ENCODE peak calls at places on chromosomes 13 and 19, in six cellular contexts. One of them, this sample, is unnamed. For H3F3A and H4K20me1, the result is how much of the 10 kb centered on the place peaks cover.

GRCh38 chr19:39413903-39414608 is 1.6 kb downstream of the PLEKHG2 start:
- DNase-seq in MM.1S: no peak
- DNase-seq in PC-9: peak
- DNase-seq in neural progenitor cell: peak
- DNase-seq in SK-N-SH: peak
- DNase-seq in GM23338: peak
- DNase-seq in this sample: no peak

GRCh38 chr13:44713793-44714469 is 137.8 kb upstream of the TSC22D1 start:
- DNase-seq in SK-N-SH: no peak
- DNase-seq in GM23338: no peak
- DNase-seq in neural progenitor cell: no peak
- DNase-seq in MM.1S: no peak
- DNase-seq in PC-9: peak
- DNase-seq in this sample: peak

GRCh38 chr19:12946092-12946845 is 607 bp downstream of the RAD23A start:
- DNase-seq in neural progenitor cell: peak
- DNase-seq in MM.1S: peak
- DNase-seq in PC-9: peak
- DNase-seq in GM23338: peak
- DNase-seq in SK-N-SH: peak
- DNase-seq in this sample: peak

GRCh38 chr13:44879452-44880058 is 109.7 kb downstream of the NUFIP1 start:
- DNase-seq in neural progenitor cell: no peak
- DNase-seq in GM23338: peak
- DNase-seq in SK-N-SH: peak
- DNase-seq in MM.1S: no peak
- DNase-seq in PC-9: peak
- DNase-seq in this sample: peak

GRCh38 chr19:55690109-55690768 is 15.2 kb downstream of the EPN1 start:
- DNase-seq in SK-N-SH: no peak
- DNase-seq in neural progenitor cell: no peak
- DNase-seq in PC-9: no peak
- DNase-seq in MM.1S: no peak
- DNase-seq in GM23338: no peak
- DNase-seq in this sample: no peak

GRCh38 chr13:25963681-25964080 is 88.1 kb downstream of the SHISA2 start:
- DNase-seq in MM.1S: no peak
- DNase-seq in SK-N-SH: peak
- DNase-seq in GM23338: no peak
- DNase-seq in PC-9: no peak
- DNase-seq in neural progenitor cell: no peak
- DNase-seq in this sample: peak

GRCh38 chr13:98239156-98240076 is 62.3 kb upstream of the RNF113B start:
- DNase-seq in neural progenitor cell: no peak
- DNase-seq in GM23338: peak
- DNase-seq in MM.1S: no peak
- DNase-seq in SK-N-SH: no peak
- DNase-seq in PC-9: no peak
- DNase-seq in this sample: no peak

GRCh38 chr13:101916758-101917474 is 464.4 kb downstream of the ITGBL1 start:
- DNase-seq in neural progenitor cell: peak
- DNase-seq in PC-9: no peak
- DNase-seq in SK-N-SH: peak
- DNase-seq in GM23338: peak
- DNase-seq in MM.1S: no peak
- DNase-seq in this sample: no peak

GRCh38 chr19:5058456-5059190 is 89.7 kb downstream of the KDM4B start:
- DNase-seq in SK-N-SH: no peak
- DNase-seq in PC-9: no peak
- DNase-seq in MM.1S: no peak
- DNase-seq in GM23338: no peak
- DNase-seq in neural progenitor cell: no peak
- DNase-seq in this sample: peak

GRCh38 chr19:49142866-49143335 is 12.3 kb downstream of the HRC start:
- DNase-seq in neural progenitor cell: peak
- DNase-seq in GM23338: peak
- DNase-seq in SK-N-SH: peak
- DNase-seq in PC-9: peak
- DNase-seq in MM.1S: peak
- DNase-seq in this sample: peak

GRCh38 chr13:111954681-111955411 is 112.1 kb upstream of the SOX1 start:
- DNase-seq in MM.1S: no peak
- DNase-seq in SK-N-SH: no peak
- DNase-seq in neural progenitor cell: no peak
- DNase-seq in PC-9: no peak
- DNase-seq in GM23338: no peak
- DNase-seq in this sample: peak

GRCh38 chr19:873084-874019 is 13.9 kb downstream of the CFD start:
- DNase-seq in PC-9: peak
- DNase-seq in GM23338: peak
- DNase-seq in SK-N-SH: peak
- DNase-seq in neural progenitor cell: peak
- DNase-seq in MM.1S: peak
- DNase-seq in this sample: no peak

GRCh38 chr13:39602277-39602613 is 748 bp downstream of the LHFPL6 start:
- DNase-seq in neural progenitor cell: no peak
- DNase-seq in GM23338: no peak
- DNase-seq in SK-N-SH: no peak
- DNase-seq in PC-9: no peak
- DNase-seq in MM.1S: peak
- DNase-seq in this sample: no peak

GRCh38 chr13:95296326-95296939 is 4.8 kb downstream of the ABCC4 start:
- DNase-seq in SK-N-SH: peak
- DNase-seq in GM23338: peak
- DNase-seq in PC-9: peak
- DNase-seq in neural progenitor cell: peak
- DNase-seq in MM.1S: peak
- DNase-seq in this sample: peak

GRCh38 chr19:47609885-47610545 is 1.1 kb downstream of the BICRA start:
- DNase-seq in GM23338: peak
- DNase-seq in SK-N-SH: peak
- DNase-seq in PC-9: peak
- DNase-seq in neural progenitor cell: peak
- DNase-seq in MM.1S: peak
- DNase-seq in this sample: peak

GRCh38 chr19:14349426-14349825 is 31.8 kb upstream of the ADGRE5 start:
- DNase-seq in neural progenitor cell: no peak
- DNase-seq in MM.1S: no peak
- DNase-seq in PC-9: no peak
- DNase-seq in GM23338: no peak
- DNase-seq in SK-N-SH: no peak
- DNase-seq in this sample: no peak

GRCh38 chr19:16075430-16076153 is 703 bp upstream of the TPM4 start:
- DNase-seq in MM.1S: no peak
- DNase-seq in neural progenitor cell: peak
- DNase-seq in GM23338: no peak
- DNase-seq in SK-N-SH: no peak
- DNase-seq in PC-9: no peak
- DNase-seq in this sample: no peak

GRCh38 chr19:57103573-57104277 is 16.1 kb upstream of the USP29 start:
- DNase-seq in neural progenitor cell: peak
- DNase-seq in GM23338: peak
- DNase-seq in SK-N-SH: peak
- DNase-seq in MM.1S: peak
- DNase-seq in PC-9: peak
- DNase-seq in this sample: peak

GRCh38 chr19:1081301-1082164 is 13.6 kb downstream of the POLR2E start:
- DNase-seq in GM23338: peak
- DNase-seq in PC-9: no peak
- DNase-seq in SK-N-SH: no peak
- DNase-seq in MM.1S: no peak
- DNase-seq in neural progenitor cell: peak
- DNase-seq in this sample: no peak

GRCh38 chr19:56132316-56132822 is 8.7 kb upstream of the ZNF444 start:
- DNase-seq in MM.1S: no peak
- DNase-seq in SK-N-SH: no peak
- DNase-seq in PC-9: no peak
- DNase-seq in neural progenitor cell: peak
- DNase-seq in GM23338: no peak
- DNase-seq in this sample: no peak

GRCh38 chr13:20426766-20427448 is 98.8 kb downstream of the CRYL1 start:
- DNase-seq in SK-N-SH: no peak
- DNase-seq in neural progenitor cell: no peak
- DNase-seq in PC-9: no peak
- DNase-seq in MM.1S: no peak
- DNase-seq in GM23338: no peak
- DNase-seq in this sample: no peak

GRCh38 chr13:41273806-41274441 is 10.5 kb upstream of the MTRF1 start:
- DNase-seq in GM23338: no peak
- DNase-seq in MM.1S: no peak
- DNase-seq in SK-N-SH: no peak
- DNase-seq in neural progenitor cell: no peak
- DNase-seq in PC-9: no peak
- DNase-seq in this sample: peak

GRCh38 chr19:30416375-30416774 is 44.2 kb downstream of the ZNF536 start:
- DNase-seq in MM.1S: no peak
- DNase-seq in neural progenitor cell: no peak
- DNase-seq in GM23338: no peak
- DNase-seq in PC-9: no peak
- DNase-seq in SK-N-SH: no peak
- DNase-seq in this sample: no peak

GRCh38 chr19:3333662-3334061 is 32.7 kb upstream of the NFIC start:
- DNase-seq in PC-9: no peak
- DNase-seq in MM.1S: no peak
- DNase-seq in SK-N-SH: no peak
- DNase-seq in neural progenitor cell: no peak
- DNase-seq in GM23338: no peak
- DNase-seq in this sample: no peak

GRCh38 chr19:2551864-2552185 is 75.9 kb downstream of the GADD45B start:
- DNase-seq in MM.1S: no peak
- DNase-seq in GM23338: no peak
- DNase-seq in SK-N-SH: no peak
- DNase-seq in PC-9: no peak
- DNase-seq in neural progenitor cell: no peak
- DNase-seq in this sample: no peak

GRCh38 chr19:17794731-17795494 is at the start of gene B3GNT3:
- DNase-seq in SK-N-SH: no peak
- DNase-seq in GM23338: peak
- DNase-seq in PC-9: peak
- DNase-seq in neural progenitor cell: peak
- DNase-seq in MM.1S: no peak
- DNase-seq in this sample: peak

GRCh38 chr13:21541271-21541670 is 62.7 kb downstream of the MICU2 start:
- DNase-seq in SK-N-SH: no peak
- DNase-seq in MM.1S: no peak
- DNase-seq in GM23338: no peak
- DNase-seq in PC-9: no peak
- DNase-seq in neural progenitor cell: no peak
- DNase-seq in this sample: peak

GRCh38 chr19:28136796-28137195 is 1076.2 kb downstream of the UQCRFS1 start:
- DNase-seq in PC-9: no peak
- DNase-seq in MM.1S: no peak
- DNase-seq in SK-N-SH: no peak
- DNase-seq in neural progenitor cell: no peak
- DNase-seq in GM23338: no peak
- DNase-seq in this sample: no peak

GRCh38 chr19:6719540-6719861 is 949 bp downstream of the C3 start:
- DNase-seq in SK-N-SH: no peak
- DNase-seq in PC-9: no peak
- DNase-seq in MM.1S: no peak
- DNase-seq in neural progenitor cell: no peak
- DNase-seq in GM23338: no peak
- DNase-seq in this sample: no peak
- H3F3A ChIP-seq in SK-N-SH: under half
- H3F3A ChIP-seq in PC-9: under half
- H3F3A ChIP-seq in MM.1S: under half
- H3F3A ChIP-seq in neural progenitor cell: under half
- H3F3A ChIP-seq in GM23338: under half
- H3F3A ChIP-seq in this sample: under half

GRCh38 chr13:114059946-114060860 is 72.2 kb downstream of the RASA3 start:
- DNase-seq in GM23338: no peak
- DNase-seq in neural progenitor cell: no peak
- DNase-seq in SK-N-SH: no peak
- DNase-seq in PC-9: no peak
- DNase-seq in MM.1S: no peak
- DNase-seq in this sample: no peak
- H4K20me1 ChIP-seq in GM23338: under half
- H4K20me1 ChIP-seq in neural progenitor cell: under half
- H4K20me1 ChIP-seq in SK-N-SH: under half
- H4K20me1 ChIP-seq in PC-9: under half
- H4K20me1 ChIP-seq in MM.1S: under half
- H4K20me1 ChIP-seq in this sample: under half

GRCh38 chr13:27466513-27466912 is 16.1 kb upstream of the MTIF3 start:
- DNase-seq in MM.1S: no peak
- DNase-seq in GM23338: no peak
- DNase-seq in SK-N-SH: no peak
- DNase-seq in PC-9: peak
- DNase-seq in neural progenitor cell: no peak
- DNase-seq in this sample: no peak
- TF ChIP-seq CTCF in MM.1S: no peak
- TF ChIP-seq CTCF in GM23338: no peak
- TF ChIP-seq CTCF in SK-N-SH: no peak
- TF ChIP-seq CTCF in PC-9: no peak
- TF ChIP-seq CTCF in neural progenitor cell: no peak
- TF ChIP-seq CTCF in this sample: no peak

DNA sequence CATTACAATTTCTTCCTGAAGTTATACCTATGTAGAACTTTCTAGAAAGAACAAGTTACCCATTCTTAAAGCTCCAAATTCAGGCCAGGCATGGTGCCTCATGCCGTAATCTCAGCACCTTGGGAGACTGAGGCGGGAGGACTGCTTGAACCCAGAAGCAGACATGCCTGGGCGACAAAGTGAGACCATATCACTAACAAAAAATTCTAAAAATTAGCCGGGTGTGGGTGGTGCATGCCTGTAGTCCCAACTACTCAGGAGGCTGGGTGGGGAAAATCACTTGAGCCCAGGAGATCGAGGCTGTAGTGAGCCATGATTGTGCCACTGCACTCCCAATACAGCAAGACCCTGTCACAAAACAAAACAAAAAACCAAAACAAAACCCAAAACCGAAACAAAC is 23.0 kb downstream of the KCNRG start:
- DNase-seq in SK-N-SH: no peak
- DNase-seq in MM.1S: no peak
- DNase-seq in neural progenitor cell: no peak
- DNase-seq in GM23338: no peak
- DNase-seq in PC-9: no peak
- DNase-seq in this sample: no peak
- H3F3A ChIP-seq in SK-N-SH: under half
- H3F3A ChIP-seq in MM.1S: under half
- H3F3A ChIP-seq in neural progenitor cell: under half
- H3F3A ChIP-seq in GM23338: under half
- H3F3A ChIP-seq in PC-9: under half
- H3F3A ChIP-seq in this sample: under half

This sample was measured in PC-3.